ENCODE peak calls at places on chromosomes 6 and 20, in nine cellular contexts. One of them, this sample, is unnamed. For H3K4me1, the result is how much of the 10 kb centered on the place peaks cover.

GRCh38 chr20:57383447-57384347 is 7.5 kb upstream of the RBM38 start:
- DNase-seq in heart left ventricle: no peak
- DNase-seq in psoas muscle: no peak
- DNase-seq in fibroblast of lung: no peak
- DNase-seq in right atrium auricular region: no peak
- DNase-seq in uterus: no peak
- DNase-seq in ovary: no peak
- DNase-seq in GM12878: no peak
- DNase-seq in hepatocyte: peak
- DNase-seq in this sample: no peak

GRCh38 chr20:9110916-9111432 is 42.1 kb downstream of the PLCB4 start:
- DNase-seq in uterus: no peak
- DNase-seq in hepatocyte: no peak
- DNase-seq in fibroblast of lung: no peak
- DNase-seq in heart left ventricle: no peak
- DNase-seq in right atrium auricular region: no peak
- DNase-seq in psoas muscle: no peak
- DNase-seq in GM12878: no peak
- DNase-seq in ovary: no peak
- DNase-seq in this sample: no peak

GRCh38 chr6:90467546-90467945 is 119.3 kb downstream of the MAP3K7 start:
- DNase-seq in hepatocyte: no peak
- DNase-seq in heart left ventricle: no peak
- DNase-seq in right atrium auricular region: no peak
- DNase-seq in fibroblast of lung: no peak
- DNase-seq in ovary: no peak
- DNase-seq in GM12878: no peak
- DNase-seq in uterus: no peak
- DNase-seq in psoas muscle: no peak
- DNase-seq in this sample: no peak

GRCh38 chr20:35823937-35824336 is 52.1 kb downstream of the PHF20 start:
- DNase-seq in fibroblast of lung: peak
- DNase-seq in psoas muscle: no peak
- DNase-seq in GM12878: no peak
- DNase-seq in heart left ventricle: no peak
- DNase-seq in right atrium auricular region: no peak
- DNase-seq in hepatocyte: no peak
- DNase-seq in uterus: no peak
- DNase-seq in ovary: no peak
- DNase-seq in this sample: no peak

GRCh38 chr6:73372516-73372915 is 2.8 kb upstream of the OOEP start:
- DNase-seq in right atrium auricular region: no peak
- DNase-seq in hepatocyte: no peak
- DNase-seq in fibroblast of lung: no peak
- DNase-seq in heart left ventricle: no peak
- DNase-seq in psoas muscle: no peak
- DNase-seq in GM12878: no peak
- DNase-seq in uterus: no peak
- DNase-seq in ovary: no peak
- DNase-seq in this sample: no peak

GRCh38 chr20:19543114-19543513 is 214.9 kb upstream of the RIN2 start:
- DNase-seq in uterus: no peak
- DNase-seq in ovary: no peak
- DNase-seq in hepatocyte: no peak
- DNase-seq in GM12878: no peak
- DNase-seq in psoas muscle: no peak
- DNase-seq in heart left ventricle: no peak
- DNase-seq in fibroblast of lung: no peak
- DNase-seq in right atrium auricular region: no peak
- DNase-seq in this sample: no peak

GRCh38 chr6:160348552-160349441 is 619 bp downstream of the SLC22A3 start:
- DNase-seq in fibroblast of lung: peak
- DNase-seq in ovary: peak
- DNase-seq in psoas muscle: peak
- DNase-seq in right atrium auricular region: no peak
- DNase-seq in GM12878: no peak
- DNase-seq in hepatocyte: peak
- DNase-seq in uterus: no peak
- DNase-seq in heart left ventricle: no peak
- DNase-seq in this sample: peak

GRCh38 chr6:70221715-70222236 is 81.1 kb downstream of the COL9A1 start:
- DNase-seq in heart left ventricle: no peak
- DNase-seq in uterus: no peak
- DNase-seq in fibroblast of lung: no peak
- DNase-seq in right atrium auricular region: no peak
- DNase-seq in GM12878: no peak
- DNase-seq in hepatocyte: no peak
- DNase-seq in psoas muscle: no peak
- DNase-seq in ovary: no peak
- DNase-seq in this sample: no peak

GRCh38 chr6:26183581-26184408 is 96.6 kb downstream of the HFE start:
- DNase-seq in heart left ventricle: peak
- DNase-seq in GM12878: peak
- DNase-seq in fibroblast of lung: peak
- DNase-seq in hepatocyte: peak
- DNase-seq in uterus: peak
- DNase-seq in right atrium auricular region: peak
- DNase-seq in psoas muscle: peak
- DNase-seq in ovary: peak
- DNase-seq in this sample: peak

GRCh38 chr20:57865266-57865665 is 155.5 kb upstream of the PMEPA1 start:
- DNase-seq in heart left ventricle: no peak
- DNase-seq in ovary: no peak
- DNase-seq in GM12878: no peak
- DNase-seq in psoas muscle: no peak
- DNase-seq in uterus: no peak
- DNase-seq in hepatocyte: no peak
- DNase-seq in right atrium auricular region: no peak
- DNase-seq in fibroblast of lung: no peak
- DNase-seq in this sample: no peak

GRCh38 chr6:159090530-159091306 is 45.9 kb upstream of the TAGAP start:
- DNase-seq in psoas muscle: no peak
- DNase-seq in right atrium auricular region: no peak
- DNase-seq in fibroblast of lung: no peak
- DNase-seq in heart left ventricle: no peak
- DNase-seq in ovary: no peak
- DNase-seq in hepatocyte: no peak
- DNase-seq in uterus: peak
- DNase-seq in GM12878: no peak
- DNase-seq in this sample: no peak

GRCh38 chr6:141988954-141989705 is 143.6 kb upstream of the GJE1 start:
- DNase-seq in hepatocyte: peak
- DNase-seq in ovary: no peak
- DNase-seq in heart left ventricle: no peak
- DNase-seq in psoas muscle: no peak
- DNase-seq in uterus: no peak
- DNase-seq in fibroblast of lung: peak
- DNase-seq in GM12878: no peak
- DNase-seq in right atrium auricular region: no peak
- DNase-seq in this sample: no peak

GRCh38 chr6:40054602-40055001 is 120.3 kb upstream of the MOCS1 start:
- DNase-seq in psoas muscle: no peak
- DNase-seq in heart left ventricle: no peak
- DNase-seq in right atrium auricular region: no peak
- DNase-seq in hepatocyte: no peak
- DNase-seq in GM12878: no peak
- DNase-seq in uterus: no peak
- DNase-seq in fibroblast of lung: no peak
- DNase-seq in ovary: no peak
- DNase-seq in this sample: no peak

GRCh38 chr6:150886155-150886554 is 20.7 kb downstream of the MTHFD1L start:
- DNase-seq in right atrium auricular region: peak
- DNase-seq in ovary: no peak
- DNase-seq in fibroblast of lung: no peak
- DNase-seq in heart left ventricle: no peak
- DNase-seq in GM12878: no peak
- DNase-seq in psoas muscle: no peak
- DNase-seq in hepatocyte: no peak
- DNase-seq in uterus: no peak
- DNase-seq in this sample: no peak

GRCh38 chr20:41138527-41139226 is 1.3 kb downstream of the PLCG1 start:
- DNase-seq in hepatocyte: peak
- DNase-seq in uterus: no peak
- DNase-seq in ovary: no peak
- DNase-seq in fibroblast of lung: no peak
- DNase-seq in psoas muscle: no peak
- DNase-seq in GM12878: no peak
- DNase-seq in heart left ventricle: no peak
- DNase-seq in right atrium auricular region: no peak
- DNase-seq in this sample: no peak

DNA sequence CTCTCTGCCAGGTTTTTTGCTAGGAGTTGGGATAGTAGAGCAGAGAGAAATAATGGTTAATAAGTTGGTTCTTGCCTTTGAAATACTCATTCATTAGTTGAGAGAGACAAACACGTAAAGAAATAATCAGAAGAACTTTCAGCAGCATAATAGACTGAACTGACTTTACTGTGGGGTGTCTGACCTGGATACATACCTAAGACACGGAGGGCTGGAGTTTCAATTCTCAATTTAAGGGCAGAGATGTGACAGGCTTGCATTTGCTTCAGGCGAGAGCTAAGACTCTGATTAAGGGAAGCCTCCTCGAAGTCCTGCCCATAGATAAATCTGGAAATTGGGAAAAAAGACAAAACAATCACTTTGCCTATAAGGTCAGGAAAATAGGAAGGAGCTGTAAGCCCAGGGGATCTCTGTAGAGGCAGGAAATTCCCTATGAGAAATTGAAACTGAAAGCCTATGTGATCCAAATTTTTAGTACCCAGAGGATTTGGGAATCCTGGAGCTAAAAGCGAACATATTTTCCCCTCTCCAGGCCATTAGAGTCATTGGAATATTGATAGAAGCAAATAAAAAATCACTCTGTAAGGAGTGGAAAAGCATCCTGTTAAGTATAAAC is 276.8 kb downstream of the PHACTR1 start:
- DNase-seq in GM12878: no peak
- DNase-seq in heart left ventricle: no peak
- DNase-seq in psoas muscle: no peak
- DNase-seq in right atrium auricular region: no peak
- DNase-seq in hepatocyte: no peak
- DNase-seq in fibroblast of lung: no peak
- DNase-seq in uterus: no peak
- DNase-seq in ovary: no peak
- DNase-seq in this sample: no peak
- H3K27ac ChIP-seq in GM12878: no peak
- H3K27ac ChIP-seq in heart left ventricle: peak
- H3K27ac ChIP-seq in psoas muscle: no peak
- H3K27ac ChIP-seq in right atrium auricular region: peak
- H3K27ac ChIP-seq in hepatocyte: no peak
- H3K27ac ChIP-seq in fibroblast of lung: no peak
- H3K27ac ChIP-seq in uterus: no peak
- H3K27ac ChIP-seq in ovary: no peak
- H3K27ac ChIP-seq in this sample: no peak

DNA sequence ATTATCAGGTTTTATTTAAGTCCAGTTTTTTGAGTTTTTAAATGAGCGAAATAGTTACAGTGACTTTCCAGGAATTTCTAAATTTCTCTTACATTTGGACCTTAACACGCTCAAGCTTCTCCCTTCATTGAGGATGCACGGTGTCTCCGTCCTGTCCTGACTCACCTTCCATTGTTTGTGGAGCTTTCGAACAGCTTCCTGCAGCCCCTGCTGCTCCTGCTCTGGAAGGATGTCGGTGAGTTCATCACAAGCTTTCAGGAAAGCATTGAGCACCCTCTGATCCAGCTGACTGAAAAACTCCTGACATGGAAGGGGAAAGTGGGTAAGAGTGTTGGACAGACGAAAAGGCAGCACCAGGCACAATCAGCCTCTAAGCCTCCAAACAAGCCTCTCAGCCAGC is 183.7 kb downstream of the SYNE1 start:
- DNase-seq in fibroblast of lung: no peak
- DNase-seq in hepatocyte: no peak
- DNase-seq in ovary: no peak
- DNase-seq in uterus: no peak
- DNase-seq in heart left ventricle: no peak
- DNase-seq in psoas muscle: no peak
- DNase-seq in right atrium auricular region: no peak
- DNase-seq in GM12878: no peak
- DNase-seq in this sample: no peak
- H3K4me1 ChIP-seq in fibroblast of lung: under half
- H3K4me1 ChIP-seq in hepatocyte: under half
- H3K4me1 ChIP-seq in ovary: under half
- H3K4me1 ChIP-seq in uterus: under half
- H3K4me1 ChIP-seq in heart left ventricle: under half
- H3K4me1 ChIP-seq in psoas muscle: under half
- H3K4me1 ChIP-seq in right atrium auricular region: under half
- H3K4me1 ChIP-seq in GM12878: under half
- H3K4me1 ChIP-seq in this sample: under half

GRCh38 chr6:36622901-36623546 is 28.9 kb downstream of the SRSF3 start:
- DNase-seq in right atrium auricular region: no peak
- DNase-seq in uterus: no peak
- DNase-seq in fibroblast of lung: no peak
- DNase-seq in GM12878: no peak
- DNase-seq in heart left ventricle: no peak
- DNase-seq in ovary: no peak
- DNase-seq in hepatocyte: no peak
- DNase-seq in psoas muscle: no peak
- DNase-seq in this sample: no peak
- H3K27ac ChIP-seq in right atrium auricular region: no peak
- H3K27ac ChIP-seq in uterus: peak
- H3K27ac ChIP-seq in fibroblast of lung: no peak
- H3K27ac ChIP-seq in GM12878: peak
- H3K27ac ChIP-seq in heart left ventricle: no peak
- H3K27ac ChIP-seq in ovary: peak
- H3K27ac ChIP-seq in hepatocyte: no peak
- H3K27ac ChIP-seq in psoas muscle: no peak
- H3K27ac ChIP-seq in this sample: no peak

GRCh38 chr20:47317127-47317895 is 39.2 kb downstream of the ZMYND8 start:
- DNase-seq in ovary: peak
- DNase-seq in uterus: peak
- DNase-seq in right atrium auricular region: peak
- DNase-seq in fibroblast of lung: peak
- DNase-seq in psoas muscle: peak
- DNase-seq in hepatocyte: peak
- DNase-seq in GM12878: no peak
- DNase-seq in heart left ventricle: peak
- DNase-seq in this sample: peak

GRCh38 chr20:47316776-47317126 is 39.7 kb downstream of the ZMYND8 start:
- DNase-seq in heart left ventricle: no peak
- DNase-seq in right atrium auricular region: no peak
- DNase-seq in fibroblast of lung: no peak
- DNase-seq in ovary: no peak
- DNase-seq in hepatocyte: no peak
- DNase-seq in GM12878: no peak
- DNase-seq in psoas muscle: no peak
- DNase-seq in uterus: no peak
- DNase-seq in this sample: no peak

GRCh38 chr20:47318596-47319516 is 37.6 kb downstream of the ZMYND8 start:
- DNase-seq in psoas muscle: peak
- DNase-seq in right atrium auricular region: peak
- DNase-seq in ovary: peak
- DNase-seq in fibroblast of lung: peak
- DNase-seq in heart left ventricle: peak
- DNase-seq in uterus: peak
- DNase-seq in hepatocyte: peak
- DNase-seq in GM12878: no peak
- DNase-seq in this sample: peak

GRCh38 chr20:47319517-47320252 is 36.8 kb downstream of the ZMYND8 start:
- DNase-seq in heart left ventricle: no peak
- DNase-seq in hepatocyte: peak
- DNase-seq in GM12878: no peak
- DNase-seq in psoas muscle: peak
- DNase-seq in fibroblast of lung: peak
- DNase-seq in uterus: peak
- DNase-seq in right atrium auricular region: peak
- DNase-seq in ovary: peak
- DNase-seq in this sample: peak

GRCh38 chr20:47318027-47318595 is 38.4 kb downstream of the ZMYND8 start:
- DNase-seq in psoas muscle: no peak
- DNase-seq in fibroblast of lung: peak
- DNase-seq in right atrium auricular region: no peak
- DNase-seq in ovary: peak
- DNase-seq in hepatocyte: no peak
- DNase-seq in uterus: peak
- DNase-seq in GM12878: no peak
- DNase-seq in heart left ventricle: no peak
- DNase-seq in this sample: peak
- H3K4me1 ChIP-seq in psoas muscle: half or more
- H3K4me1 ChIP-seq in fibroblast of lung: under half
- H3K4me1 ChIP-seq in right atrium auricular region: half or more
- H3K4me1 ChIP-seq in ovary: under half
- H3K4me1 ChIP-seq in hepatocyte: half or more
- H3K4me1 ChIP-seq in uterus: under half
- H3K4me1 ChIP-seq in GM12878: under half
- H3K4me1 ChIP-seq in heart left ventricle: under half
- H3K4me1 ChIP-seq in this sample: half or more

This sample was measured in lower lobe of right lung.